ENCODE peak calls at places on chromosomes 5 and 9, in five cellular contexts. A, E, J, I and T are unnamed samples.

GRCh38 chr9:125522328-125522725 is 184.7 kb downstream of the MAPKAP1 start:
- DNase-seq in E (no peak), A (no peak), I (peak), J (no peak), T (peak)

GRCh38 chr5:10250804-10251276 is 760 bp downstream of the CCT5 start:
- DNase-seq in E (no peak), I (peak), J (no peak), A (no peak), T (peak)

GRCh38 chr5:135471726-135472125 is 19.6 kb upstream of the TIFAB start:
- DNase-seq in E (no peak), J (peak), A (no peak), I (no peak), T (no peak)

GRCh38 chr9:2676466-2676865 is 40.8 kb upstream of the KCNV2 start:
- DNase-seq in J (no peak), A (no peak), E (no peak), I (no peak), T (no peak)

GRCh38 chr9:134764870-134765269 is 115.7 kb upstream of the FCN2 start:
- DNase-seq in I (no peak), J (no peak), A (no peak), E (no peak), T (no peak)

GRCh38 chr5:32522429-32523143 is 62.8 kb upstream of the SUB1 start:
- DNase-seq in J (peak), I (peak), E (peak), A (peak), T (no peak)

GRCh38 chr9:21144620-21145019 is 3.0 kb upstream of the IFNW1 start:
- DNase-seq in I (no peak), J (no peak), E (no peak), A (no peak), T (no peak)

GRCh38 chr9:124285903-124286291 is 28.1 kb downstream of the NEK6 start:
- DNase-seq in A (peak), I (peak), J (peak), E (peak), T (peak)

GRCh38 chr9:100397867-100398266 is 29.1 kb upstream of the MSANTD3 start:
- DNase-seq in A (no peak), J (no peak), E (no peak), I (no peak), T (no peak)

GRCh38 chr9:18142964-18143363 is 331.0 kb upstream of the ADAMTSL1 start:
- DNase-seq in E (no peak), J (no peak), I (no peak), A (no peak), T (peak)

GRCh38 chr9:96442491-96442890 is 7.5 kb upstream of the HABP4 start:
- DNase-seq in A (no peak), I (no peak), E (no peak), J (no peak), T (no peak)
- TF ChIP-seq CTCF in A (no peak), I (no peak), E (no peak), J (no peak), T (no peak)

DNA sequence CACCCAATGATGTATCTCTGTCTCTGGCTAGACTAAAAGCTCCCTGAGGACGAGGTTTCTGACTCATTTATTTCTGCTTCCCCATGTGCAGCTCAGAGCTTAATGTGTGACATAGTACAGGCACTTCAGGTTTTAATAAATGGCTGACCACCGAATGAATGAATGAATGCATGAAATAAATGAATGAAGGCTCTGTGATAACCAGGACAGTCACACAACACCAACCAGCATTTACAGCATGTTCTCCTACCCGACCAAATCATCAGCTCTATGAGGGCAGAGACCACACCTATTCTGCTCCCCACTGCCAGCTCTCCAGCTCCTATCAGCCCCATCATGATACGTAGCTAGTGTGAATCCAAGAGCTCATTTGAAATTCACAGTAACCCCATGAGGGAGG is 4.8 kb downstream of the TMOD1 start:
- DNase-seq in A (no peak), E (no peak), I (no peak), J (no peak), T (no peak)
- H3K4me3 ChIP-seq in A (no peak), E (no peak), I (no peak), J (no peak), T (no peak)

GRCh38 chr9:105539452-105539851 is 18.5 kb upstream of the FKTN start:
- DNase-seq in A (no peak), E (no peak), J (no peak), I (no peak), T (no peak)
- TF ChIP-seq CTCF in A (no peak), E (no peak), J (no peak), I (no peak), T (no peak)

DNA sequence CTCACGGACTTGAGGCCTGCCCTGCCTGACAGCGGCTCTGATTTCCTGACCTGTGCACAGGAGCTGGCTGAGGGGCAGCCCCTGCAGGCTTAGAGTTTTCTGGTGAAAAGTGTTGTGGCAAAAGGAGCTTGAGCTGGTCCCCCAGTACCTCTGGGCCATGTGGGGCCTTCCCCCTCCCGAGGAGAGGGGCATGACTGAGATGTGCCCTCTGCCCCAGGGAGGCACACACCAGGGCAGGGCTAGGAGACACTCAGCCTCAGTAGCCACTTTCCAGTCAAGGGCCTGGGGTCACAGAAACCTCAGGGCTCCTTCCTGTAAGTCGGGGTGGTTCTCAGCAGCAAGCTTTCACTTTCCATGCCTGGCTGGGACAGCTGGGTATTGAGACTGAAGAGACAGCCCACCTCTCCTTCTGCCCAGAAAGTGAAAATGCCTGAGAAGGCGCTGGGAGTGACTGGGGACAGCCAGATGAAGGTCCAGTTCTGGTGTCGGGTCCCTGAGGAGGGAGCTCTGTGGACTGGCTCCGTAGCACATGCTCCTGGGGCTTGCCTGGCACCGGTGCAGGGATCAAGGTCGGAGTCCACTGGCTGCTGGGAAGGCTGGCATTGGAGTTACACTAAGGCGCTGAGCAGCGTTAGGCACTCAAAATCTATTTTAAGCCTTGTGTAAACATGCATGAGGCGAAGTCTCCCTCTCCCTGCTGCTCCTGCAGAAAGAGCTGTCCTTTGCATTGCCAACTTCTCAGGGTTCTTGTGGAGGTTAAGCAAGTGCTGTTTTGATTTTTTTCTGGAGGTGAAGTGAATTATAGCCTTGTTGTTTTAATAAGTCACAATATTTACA is 394.9 kb downstream of the GADD45G start:
- DNase-seq in A (peak), E (no peak), J (no peak), I (peak), T (no peak)
- H3K4me3 ChIP-seq in A (peak), E (peak), J (no peak), I (peak), T (peak)

GRCh38 chr5:172902497-172903472 is 56.4 kb upstream of the RPL26L1 start:
- DNase-seq in A (peak), I (peak), E (peak), J (no peak), T (peak)
- TF ChIP-seq CTCF in A (peak), I (peak), E (peak), J (no peak), T (peak)

GRCh38 chr5:56818409-56819026 is 3.2 kb downstream of the MAP3K1 start:
- DNase-seq in I (no peak), A (no peak), J (no peak), E (no peak), T (no peak)

GRCh38 chr5:56815657-56816545 is 552 bp downstream of the MAP3K1 start:
- DNase-seq in J (peak), E (no peak), I (peak), A (no peak), T (peak)

GRCh38 chr5:56819027-56819881 is 3.9 kb downstream of the MAP3K1 start:
- DNase-seq in E (no peak), I (no peak), A (no peak), J (no peak), T (no peak)

GRCh38 chr5:56816546-56817081 is 1.3 kb downstream of the MAP3K1 start:
- DNase-seq in A (peak), I (peak), J (peak), E (peak), T (peak)

GRCh38 chr5:56817306-56817986 is 2.1 kb downstream of the MAP3K1 start:
- DNase-seq in I (no peak), J (no peak), A (no peak), E (no peak), T (no peak)
- H3K4me3 ChIP-seq in I (peak), J (no peak), A (peak), E (peak), T (peak)

GRCh38 chr5:80655231-80655784 is 525 bp upstream of the DHFR start:
- DNase-seq in J (no peak), E (no peak), A (no peak), I (no peak), T (no peak)

GRCh38 chr5:80654054-80654390 is 430 bp upstream of the MSH3 start:
- DNase-seq in E (no peak), A (no peak), I (no peak), J (no peak), T (no peak)

GRCh38 chr5:80659111-80659510 is 4.3 kb upstream of the DHFR start:
- DNase-seq in J (no peak), I (peak), E (no peak), A (no peak), T (peak)

GRCh38 chr5:80654391-80655230 is at the start of the genes DHFR and MSH3:
- DNase-seq in E (peak), J (peak), I (peak), A (peak), T (peak)

GRCh38 chr5:80656425-80656824 is 1.6 kb upstream of the DHFR start:
- DNase-seq in E (no peak), J (no peak), A (no peak), I (peak), T (no peak)
- TF ChIP-seq CTCF in E (no peak), J (no peak), A (no peak), I (peak), T (no peak)

DNA sequence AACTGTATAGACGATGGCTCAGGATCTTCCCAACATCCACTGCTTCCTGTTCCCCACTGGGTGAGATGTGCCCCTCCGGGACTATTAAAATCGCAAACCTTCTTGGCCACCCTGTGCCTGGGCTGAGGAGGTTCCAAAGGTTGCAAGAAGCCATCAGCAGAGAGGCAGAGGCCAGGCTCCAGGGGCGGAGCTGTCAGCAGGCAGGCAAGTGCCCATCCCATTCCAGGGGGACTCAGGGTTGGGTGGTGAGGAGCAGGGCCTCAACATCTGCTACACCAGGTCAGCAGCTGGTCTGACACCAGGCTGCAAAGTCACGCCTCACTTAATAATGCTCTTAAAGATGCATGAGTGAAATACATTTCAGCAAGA is 2.2 kb downstream of the BTNL3 start:
- DNase-seq in E (no peak), J (no peak), I (no peak), A (no peak), T (no peak)
- H3K4me3 ChIP-seq in E (no peak), J (no peak), I (no peak), A (no peak), T (no peak)